ENCODE peak calls at places on chromosome 6, in nine cellular contexts. K is NCI-H1436; M is naive thymus-derived CD8-positive, alpha-beta T cell; T is AG08396; Q is stimulated activated effector memory CD8-positive, alpha-beta T cell treated with anti-CD3 and anti-CD28 coated beads, Interleukin-12 subunit alpha, Interleukin-12 subunit beta, amount 100 ng/mL, for 72 hours; Z is activated gamma-delta T cell; P is activated naive CD4-positive, alpha-beta T cell; X is gastrocnemius medialis; Y is stimulated activated CD4-positive, alpha-beta T cell treated with anti-CD3 and anti-CD28 coated beads, Interleukin-4, amount 100 ng/mL, for 24 hours. W is an unnamed sample.
A peak's percentile ranks its signal among the peaks of the same experiment; 100 is the strongest.

GRCh38 chr6:149559389-149559788 is 6.8 kb upstream of the GINM1 start:
- DNase-seq in K (no peak), M (no peak), T (no peak), Q (no peak), Z (no peak), P (no peak), X (no peak), Y (no peak), W (no peak)

GRCh38 chr6:135627092-135627715 is 129.7 kb upstream of the AHI1 start:
- DNase-seq in K (no peak), M (no peak), T (no peak), Q (no peak), Z (no peak), P (no peak), X (no peak), Y (no peak), W (no peak)

GRCh38 chr6:3451498-3451897 is 5.4 kb downstream of the SLC22A23 start:
- DNase-seq in K (no peak), M (no peak), T (no peak), Q (no peak), Z (no peak), P (no peak), X (no peak), Y (no peak), W (no peak)

GRCh38 chr6:155678361-155678760 is 222.7 kb upstream of the NOX3 start:
- DNase-seq in K (no peak), M (no peak), T (peak; percentile 4), Q (no peak), Z (no peak), P (no peak), X (no peak), Y (no peak), W (no peak)

GRCh38 chr6:15491255-15491985 is 171.4 kb downstream of the DTNBP1 start:
- DNase-seq in K (peak; percentile 48), M (peak; percentile 61), T (peak; percentile 83), Q (peak; percentile 81), Z (no peak), P (peak; percentile 38), X (peak; percentile 77), Y (peak; percentile 82), W (peak; percentile 11)

GRCh38 chr6:32879691-32880090 is 25.7 kb downstream of the PSMB9 start:
- DNase-seq in K (no peak), M (no peak), T (no peak), Q (no peak), Z (no peak), P (no peak), X (no peak), Y (no peak), W (no peak)

GRCh38 chr6:7003041-7003440 is 104.7 kb upstream of the RREB1 start:
- DNase-seq in K (no peak), M (no peak), T (no peak), Q (no peak), Z (no peak), P (no peak), X (no peak), Y (no peak), W (no peak)

GRCh38 chr6:85580104-85580877 is 13.4 kb downstream of the SNX14 start:
- DNase-seq in K (no peak), M (no peak), T (no peak), Q (no peak), Z (no peak), P (no peak), X (no peak), Y (no peak), W (no peak)

GRCh38 chr6:91132461-91132860 is 545.6 kb upstream of the MAP3K7 start:
- DNase-seq in K (no peak), M (no peak), T (no peak), Q (no peak), Z (no peak), P (no peak), X (no peak), Y (no peak), W (no peak)

GRCh38 chr6:88775866-88776571 is 187.4 kb downstream of the RNGTT start:
- DNase-seq in K (no peak), M (no peak), T (no peak), Q (no peak), Z (no peak), P (no peak), X (no peak), Y (no peak), W (no peak)

GRCh38 chr6:84061613-84062398 is 28.2 kb downstream of the MRAP2 start:
- DNase-seq in K (no peak), M (no peak), T (no peak), Q (no peak), Z (no peak), P (no peak), X (no peak), Y (no peak), W (no peak)

GRCh38 chr6:56334937-56335336 is 87.6 kb upstream of the COL21A1 start:
- DNase-seq in K (no peak), M (no peak), T (peak; percentile 9), Q (no peak), Z (no peak), P (no peak), X (no peak), Y (no peak), W (no peak)

GRCh38 chr6:162409986-162410715 is 317.4 kb downstream of the PRKN start:
- DNase-seq in K (no peak), M (no peak), T (no peak), Q (no peak), Z (no peak), P (no peak), X (no peak), Y (no peak), W (no peak)